ENCODE peak calls at places on chromosomes 6 and 20, in six cellular contexts. One of them, this sample, is unnamed. For H3K9me3, the result is how much of the 10 kb centered on the place peaks cover.

GRCh38 chr6:163835772-163836171 is 421.3 kb downstream of the QKI start:
- DNase-seq in A549: no peak
- DNase-seq in Karpas-422: no peak
- DNase-seq in transverse colon: no peak
- DNase-seq in PC-3: no peak
- DNase-seq in prostate gland: no peak
- DNase-seq in this sample: no peak

GRCh38 chr6:111258615-111259088 is 171.3 kb downstream of the SLC16A10 start:
- DNase-seq in A549: no peak
- DNase-seq in Karpas-422: no peak
- DNase-seq in transverse colon: no peak
- DNase-seq in PC-3: peak
- DNase-seq in prostate gland: no peak
- DNase-seq in this sample: no peak

GRCh38 chr6:19759117-19759880 is 77.9 kb upstream of the ID4 start:
- DNase-seq in A549: no peak
- DNase-seq in Karpas-422: no peak
- DNase-seq in transverse colon: no peak
- DNase-seq in PC-3: peak
- DNase-seq in prostate gland: no peak
- DNase-seq in this sample: no peak

GRCh38 chr20:41248371-41249024 is 69.0 kb downstream of the ZHX3 start:
- DNase-seq in A549: no peak
- DNase-seq in Karpas-422: no peak
- DNase-seq in transverse colon: no peak
- DNase-seq in PC-3: peak
- DNase-seq in prostate gland: peak
- DNase-seq in this sample: no peak

GRCh38 chr20:6919792-6920468 is 152.4 kb downstream of the BMP2 start:
- DNase-seq in A549: no peak
- DNase-seq in Karpas-422: no peak
- DNase-seq in transverse colon: no peak
- DNase-seq in PC-3: no peak
- DNase-seq in prostate gland: no peak
- DNase-seq in this sample: no peak

GRCh38 chr20:46375771-46376170 is 30.6 kb downstream of the ELMO2 start:
- DNase-seq in A549: no peak
- DNase-seq in Karpas-422: no peak
- DNase-seq in transverse colon: no peak
- DNase-seq in PC-3: peak
- DNase-seq in prostate gland: no peak
- DNase-seq in this sample: no peak

GRCh38 chr6:6008648-6009421 is 2.1 kb upstream of the NRN1 start:
- DNase-seq in A549: peak
- DNase-seq in Karpas-422: peak
- DNase-seq in transverse colon: peak
- DNase-seq in PC-3: peak
- DNase-seq in prostate gland: no peak
- DNase-seq in this sample: no peak

GRCh38 chr6:36028088-36028886 is 679 bp downstream of the MAPK14 start:
- DNase-seq in A549: no peak
- DNase-seq in Karpas-422: peak
- DNase-seq in transverse colon: peak
- DNase-seq in PC-3: peak
- DNase-seq in prostate gland: peak
- DNase-seq in this sample: peak

GRCh38 chr20:13276945-13277582 is 56.0 kb downstream of the ISM1 start:
- DNase-seq in A549: no peak
- DNase-seq in Karpas-422: no peak
- DNase-seq in transverse colon: no peak
- DNase-seq in PC-3: no peak
- DNase-seq in prostate gland: no peak
- DNase-seq in this sample: no peak

GRCh38 chr6:161141173-161141572 is 132.7 kb downstream of the AGPAT4 start:
- DNase-seq in A549: no peak
- DNase-seq in Karpas-422: no peak
- DNase-seq in transverse colon: no peak
- DNase-seq in PC-3: no peak
- DNase-seq in prostate gland: no peak
- DNase-seq in this sample: no peak

GRCh38 chr6:161139304-161139765 is 134.5 kb downstream of the AGPAT4 start:
- DNase-seq in A549: no peak
- DNase-seq in Karpas-422: no peak
- DNase-seq in transverse colon: no peak
- DNase-seq in PC-3: no peak
- DNase-seq in prostate gland: no peak
- DNase-seq in this sample: no peak

GRCh38 chr6:161138545-161139303 is 135.1 kb downstream of the AGPAT4 start:
- DNase-seq in A549: no peak
- DNase-seq in Karpas-422: no peak
- DNase-seq in transverse colon: no peak
- DNase-seq in PC-3: no peak
- DNase-seq in prostate gland: no peak
- DNase-seq in this sample: no peak

GRCh38 chr6:161139766-161140553 is 133.9 kb downstream of the AGPAT4 start:
- DNase-seq in A549: no peak
- DNase-seq in Karpas-422: peak
- DNase-seq in transverse colon: peak
- DNase-seq in PC-3: peak
- DNase-seq in prostate gland: no peak
- DNase-seq in this sample: no peak

DNA sequence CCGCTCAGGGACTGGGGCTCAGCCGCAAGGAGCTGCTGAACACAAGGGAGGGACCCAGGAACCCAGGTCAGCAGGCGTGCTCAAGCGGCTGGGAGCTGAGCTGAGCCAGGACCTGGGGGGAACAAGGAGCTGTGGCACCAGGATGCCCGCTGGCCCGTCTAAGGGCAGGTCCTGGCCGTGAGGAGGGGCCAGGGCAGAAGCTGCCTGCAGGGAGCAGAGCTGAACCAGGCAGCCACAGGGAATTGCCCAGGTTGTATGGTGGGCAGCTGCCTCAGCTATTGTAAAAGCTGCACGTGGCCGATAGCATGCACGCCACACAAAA is 133.3 kb downstream of the AGPAT4 start:
- DNase-seq in A549: no peak
- DNase-seq in Karpas-422: no peak
- DNase-seq in transverse colon: no peak
- DNase-seq in PC-3: no peak
- DNase-seq in prostate gland: no peak
- DNase-seq in this sample: no peak
- H3K27ac ChIP-seq in A549: no peak
- H3K27ac ChIP-seq in Karpas-422: no peak
- H3K27ac ChIP-seq in transverse colon: no peak
- H3K27ac ChIP-seq in PC-3: peak
- H3K27ac ChIP-seq in prostate gland: no peak
- H3K27ac ChIP-seq in this sample: no peak

GRCh38 chr6:192313-192664 is 100.0 kb upstream of the DUSP22 start:
- DNase-seq in A549: no peak
- DNase-seq in Karpas-422: no peak
- DNase-seq in transverse colon: no peak
- DNase-seq in PC-3: no peak
- DNase-seq in prostate gland: no peak
- DNase-seq in this sample: no peak

GRCh38 chr6:195861-196360 is 96.4 kb upstream of the DUSP22 start:
- DNase-seq in A549: no peak
- DNase-seq in Karpas-422: no peak
- DNase-seq in transverse colon: no peak
- DNase-seq in PC-3: no peak
- DNase-seq in prostate gland: no peak
- DNase-seq in this sample: no peak

GRCh38 chr6:193180-193579 is 99.1 kb upstream of the DUSP22 start:
- DNase-seq in A549: no peak
- DNase-seq in Karpas-422: no peak
- DNase-seq in transverse colon: no peak
- DNase-seq in PC-3: no peak
- DNase-seq in prostate gland: no peak
- DNase-seq in this sample: no peak

GRCh38 chr6:193773-194310 is 98.4 kb upstream of the DUSP22 start:
- DNase-seq in A549: no peak
- DNase-seq in Karpas-422: no peak
- DNase-seq in transverse colon: no peak
- DNase-seq in PC-3: no peak
- DNase-seq in prostate gland: no peak
- DNase-seq in this sample: no peak

GRCh38 chr6:196543-196942 is 95.7 kb upstream of the DUSP22 start:
- DNase-seq in A549: no peak
- DNase-seq in Karpas-422: no peak
- DNase-seq in transverse colon: no peak
- DNase-seq in PC-3: no peak
- DNase-seq in prostate gland: no peak
- DNase-seq in this sample: no peak
- H3K9me3 ChIP-seq in A549: under half
- H3K9me3 ChIP-seq in Karpas-422: under half
- H3K9me3 ChIP-seq in transverse colon: under half
- H3K9me3 ChIP-seq in PC-3: under half
- H3K9me3 ChIP-seq in prostate gland: under half
- H3K9me3 ChIP-seq in this sample: under half

GRCh38 chr20:38985603-38986170 is 23.5 kb downstream of the DHX35 start:
- DNase-seq in A549: no peak
- DNase-seq in Karpas-422: peak
- DNase-seq in transverse colon: no peak
- DNase-seq in PC-3: peak
- DNase-seq in prostate gland: no peak
- DNase-seq in this sample: no peak
- H3K27ac ChIP-seq in A549: no peak
- H3K27ac ChIP-seq in Karpas-422: peak
- H3K27ac ChIP-seq in transverse colon: peak
- H3K27ac ChIP-seq in PC-3: peak
- H3K27ac ChIP-seq in prostate gland: peak
- H3K27ac ChIP-seq in this sample: no peak

GRCh38 chr6:95120984-95121383 is 456.4 kb upstream of the MANEA start:
- DNase-seq in A549: no peak
- DNase-seq in Karpas-422: no peak
- DNase-seq in transverse colon: no peak
- DNase-seq in PC-3: no peak
- DNase-seq in prostate gland: no peak
- DNase-seq in this sample: no peak
- H3K9me3 ChIP-seq in A549: under half
- H3K9me3 ChIP-seq in Karpas-422: under half
- H3K9me3 ChIP-seq in transverse colon: under half
- H3K9me3 ChIP-seq in PC-3: under half
- H3K9me3 ChIP-seq in prostate gland: under half
- H3K9me3 ChIP-seq in this sample: under half

GRCh38 chr20:34768105-34768504 is 57.3 kb downstream of the NCOA6 start:
- DNase-seq in A549: no peak
- DNase-seq in Karpas-422: no peak
- DNase-seq in transverse colon: no peak
- DNase-seq in PC-3: peak
- DNase-seq in prostate gland: no peak
- DNase-seq in this sample: no peak
- H3K27ac ChIP-seq in A549: no peak
- H3K27ac ChIP-seq in Karpas-422: no peak
- H3K27ac ChIP-seq in transverse colon: no peak
- H3K27ac ChIP-seq in PC-3: no peak
- H3K27ac ChIP-seq in prostate gland: no peak
- H3K27ac ChIP-seq in this sample: no peak

GRCh38 chr6:71123051-71123450 is 165.6 kb upstream of the OGFRL1 start:
- DNase-seq in A549: no peak
- DNase-seq in Karpas-422: no peak
- DNase-seq in transverse colon: no peak
- DNase-seq in PC-3: no peak
- DNase-seq in prostate gland: no peak
- DNase-seq in this sample: no peak
- H3K9me3 ChIP-seq in A549: under half
- H3K9me3 ChIP-seq in Karpas-422: under half
- H3K9me3 ChIP-seq in transverse colon: under half
- H3K9me3 ChIP-seq in PC-3: under half
- H3K9me3 ChIP-seq in prostate gland: under half
- H3K9me3 ChIP-seq in this sample: under half

DNA sequence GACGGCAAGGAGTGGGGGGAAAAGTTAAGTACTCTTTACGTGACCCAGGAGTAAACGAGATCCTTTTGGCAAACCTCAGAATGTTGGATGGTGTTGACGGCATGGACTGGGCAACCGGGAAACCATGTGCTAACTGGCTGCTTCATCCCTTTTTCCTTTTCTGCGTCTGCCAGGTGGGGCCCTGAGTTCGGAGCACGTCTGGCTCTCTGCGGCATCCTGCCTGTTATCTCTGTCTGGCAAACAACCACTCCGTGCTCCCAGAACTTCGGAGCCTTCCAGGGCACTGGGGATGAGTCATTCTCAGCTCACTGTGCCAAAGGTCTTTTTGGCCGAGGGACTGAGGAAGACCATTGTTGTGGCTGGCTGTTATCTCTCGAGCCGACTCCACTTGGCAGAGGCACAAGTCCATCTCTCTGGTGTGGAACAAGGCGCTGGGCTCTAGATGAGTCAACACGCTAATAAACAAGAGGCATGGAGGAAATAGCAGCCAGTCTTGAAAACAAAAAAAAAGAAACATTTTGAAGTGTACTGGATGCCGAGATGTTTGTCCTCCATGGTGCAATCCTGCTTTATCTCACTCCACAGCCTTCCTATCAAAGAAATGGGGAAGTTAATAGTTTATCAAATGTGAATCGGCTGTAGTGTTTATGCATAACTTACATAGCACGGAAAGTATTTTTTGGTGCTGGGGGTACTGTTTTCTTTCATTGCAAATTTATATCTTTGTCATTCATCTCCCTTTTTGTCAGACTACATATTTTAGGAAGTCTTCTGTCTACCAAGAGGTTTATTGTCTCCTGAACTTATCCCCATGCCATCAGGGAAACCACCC is 64.6 kb upstream of the TXNDC5 start:
- DNase-seq in A549: peak
- DNase-seq in Karpas-422: no peak
- DNase-seq in transverse colon: peak
- DNase-seq in PC-3: peak
- DNase-seq in prostate gland: peak
- DNase-seq in this sample: no peak
- H3K27ac ChIP-seq in A549: peak
- H3K27ac ChIP-seq in Karpas-422: no peak
- H3K27ac ChIP-seq in transverse colon: peak
- H3K27ac ChIP-seq in PC-3: peak
- H3K27ac ChIP-seq in prostate gland: no peak
- H3K27ac ChIP-seq in this sample: no peak

GRCh38 chr6:3908223-3908622 is 59.0 kb downstream of the FAM50B start:
- DNase-seq in A549: no peak
- DNase-seq in Karpas-422: no peak
- DNase-seq in transverse colon: no peak
- DNase-seq in PC-3: no peak
- DNase-seq in prostate gland: no peak
- DNase-seq in this sample: no peak
- H3K9me3 ChIP-seq in A549: under half
- H3K9me3 ChIP-seq in Karpas-422: under half
- H3K9me3 ChIP-seq in transverse colon: under half
- H3K9me3 ChIP-seq in PC-3: under half
- H3K9me3 ChIP-seq in prostate gland: under half
- H3K9me3 ChIP-seq in this sample: under half

GRCh38 chr6:142146828-142147662 is at the start of the genes NMBR and VTA1:
- DNase-seq in A549: peak
- DNase-seq in Karpas-422: peak
- DNase-seq in transverse colon: peak
- DNase-seq in PC-3: peak
- DNase-seq in prostate gland: peak
- DNase-seq in this sample: peak
- H3K27ac ChIP-seq in A549: peak
- H3K27ac ChIP-seq in Karpas-422: peak
- H3K27ac ChIP-seq in transverse colon: peak
- H3K27ac ChIP-seq in PC-3: peak
- H3K27ac ChIP-seq in prostate gland: peak
- H3K27ac ChIP-seq in this sample: peak